ENCODE peak calls at places on chromosome 1, in nine cellular contexts. One of them, this sample, is unnamed. For H3K36me3, the result is how much of the 10 kb centered on the place peaks cover.

GRCh38 chr1:229942508-229942907 is 124.5 kb upstream of the GALNT2 start:
- DNase-seq in breast epithelium: no peak
- DNase-seq in Peyer's patch: no peak
- DNase-seq in DND-41: no peak
- DNase-seq in CD8-positive, alpha-beta T cell: no peak
- DNase-seq in left ventricle myocardium inferior: no peak
- DNase-seq in ovary: no peak
- DNase-seq in mammary epithelial cell: no peak
- DNase-seq in MM.1S: no peak
- DNase-seq in this sample: peak

GRCh38 chr1:20187813-20188454 is 1.6 kb upstream of the PLA2G2C start:
- DNase-seq in breast epithelium: no peak
- DNase-seq in Peyer's patch: no peak
- DNase-seq in DND-41: no peak
- DNase-seq in CD8-positive, alpha-beta T cell: no peak
- DNase-seq in left ventricle myocardium inferior: no peak
- DNase-seq in ovary: no peak
- DNase-seq in mammary epithelial cell: no peak
- DNase-seq in MM.1S: no peak
- DNase-seq in this sample: no peak

GRCh38 chr1:186404454-186405051 is 28.9 kb downstream of the ODR4 start:
- DNase-seq in breast epithelium: no peak
- DNase-seq in Peyer's patch: no peak
- DNase-seq in DND-41: no peak
- DNase-seq in CD8-positive, alpha-beta T cell: no peak
- DNase-seq in left ventricle myocardium inferior: no peak
- DNase-seq in ovary: no peak
- DNase-seq in mammary epithelial cell: peak
- DNase-seq in MM.1S: peak
- DNase-seq in this sample: no peak

GRCh38 chr1:118783095-118783758 is 204.9 kb downstream of the TBX15 start:
- DNase-seq in breast epithelium: no peak
- DNase-seq in Peyer's patch: no peak
- DNase-seq in DND-41: no peak
- DNase-seq in CD8-positive, alpha-beta T cell: no peak
- DNase-seq in left ventricle myocardium inferior: no peak
- DNase-seq in ovary: no peak
- DNase-seq in mammary epithelial cell: no peak
- DNase-seq in MM.1S: no peak
- DNase-seq in this sample: no peak

GRCh38 chr1:99645699-99646531 is at the start of gene PALMD:
- DNase-seq in breast epithelium: peak
- DNase-seq in Peyer's patch: no peak
- DNase-seq in DND-41: no peak
- DNase-seq in CD8-positive, alpha-beta T cell: no peak
- DNase-seq in left ventricle myocardium inferior: peak
- DNase-seq in ovary: peak
- DNase-seq in mammary epithelial cell: peak
- DNase-seq in MM.1S: no peak
- DNase-seq in this sample: peak

GRCh38 chr1:155177918-155178281 is 4.3 kb downstream of the TRIM46 start:
- DNase-seq in breast epithelium: peak
- DNase-seq in Peyer's patch: peak
- DNase-seq in DND-41: no peak
- DNase-seq in CD8-positive, alpha-beta T cell: no peak
- DNase-seq in left ventricle myocardium inferior: no peak
- DNase-seq in ovary: peak
- DNase-seq in mammary epithelial cell: no peak
- DNase-seq in MM.1S: no peak
- DNase-seq in this sample: no peak

GRCh38 chr1:235739631-235740030 is 90.0 kb upstream of the GNG4 start:
- DNase-seq in breast epithelium: no peak
- DNase-seq in Peyer's patch: no peak
- DNase-seq in DND-41: no peak
- DNase-seq in CD8-positive, alpha-beta T cell: no peak
- DNase-seq in left ventricle myocardium inferior: no peak
- DNase-seq in ovary: no peak
- DNase-seq in mammary epithelial cell: no peak
- DNase-seq in MM.1S: no peak
- DNase-seq in this sample: no peak

GRCh38 chr1:8631163-8631562 is 186.3 kb downstream of the RERE start:
- DNase-seq in breast epithelium: no peak
- DNase-seq in Peyer's patch: no peak
- DNase-seq in DND-41: no peak
- DNase-seq in CD8-positive, alpha-beta T cell: no peak
- DNase-seq in left ventricle myocardium inferior: no peak
- DNase-seq in ovary: no peak
- DNase-seq in mammary epithelial cell: no peak
- DNase-seq in MM.1S: no peak
- DNase-seq in this sample: no peak

GRCh38 chr1:153233448-153233847 is 16.1 kb downstream of the PRR9 start:
- DNase-seq in breast epithelium: no peak
- DNase-seq in Peyer's patch: no peak
- DNase-seq in DND-41: no peak
- DNase-seq in CD8-positive, alpha-beta T cell: no peak
- DNase-seq in left ventricle myocardium inferior: no peak
- DNase-seq in ovary: no peak
- DNase-seq in mammary epithelial cell: no peak
- DNase-seq in MM.1S: peak
- DNase-seq in this sample: no peak

GRCh38 chr1:151716771-151717631 is at the start of gene CELF3:
- DNase-seq in breast epithelium: no peak
- DNase-seq in Peyer's patch: no peak
- DNase-seq in DND-41: peak
- DNase-seq in CD8-positive, alpha-beta T cell: peak
- DNase-seq in left ventricle myocardium inferior: no peak
- DNase-seq in ovary: no peak
- DNase-seq in mammary epithelial cell: no peak
- DNase-seq in MM.1S: peak
- DNase-seq in this sample: peak

GRCh38 chr1:224641030-224641429 is 24.9 kb downstream of the CNIH3 start:
- DNase-seq in breast epithelium: no peak
- DNase-seq in Peyer's patch: no peak
- DNase-seq in DND-41: no peak
- DNase-seq in CD8-positive, alpha-beta T cell: no peak
- DNase-seq in left ventricle myocardium inferior: no peak
- DNase-seq in ovary: no peak
- DNase-seq in mammary epithelial cell: no peak
- DNase-seq in MM.1S: peak
- DNase-seq in this sample: peak

GRCh38 chr1:37423810-37424209 is 50.6 kb upstream of the ZC3H12A start:
- DNase-seq in breast epithelium: no peak
- DNase-seq in Peyer's patch: no peak
- DNase-seq in DND-41: no peak
- DNase-seq in CD8-positive, alpha-beta T cell: no peak
- DNase-seq in left ventricle myocardium inferior: no peak
- DNase-seq in ovary: no peak
- DNase-seq in mammary epithelial cell: no peak
- DNase-seq in MM.1S: peak
- DNase-seq in this sample: no peak

GRCh38 chr1:51690285-51690961 is 73.5 kb downstream of the OSBPL9 start:
- DNase-seq in breast epithelium: no peak
- DNase-seq in Peyer's patch: no peak
- DNase-seq in DND-41: no peak
- DNase-seq in CD8-positive, alpha-beta T cell: no peak
- DNase-seq in left ventricle myocardium inferior: no peak
- DNase-seq in ovary: no peak
- DNase-seq in mammary epithelial cell: peak
- DNase-seq in MM.1S: no peak
- DNase-seq in this sample: no peak

GRCh38 chr1:39301606-39302005 is 97.1 kb downstream of the MACF1 start:
- DNase-seq in breast epithelium: no peak
- DNase-seq in Peyer's patch: no peak
- DNase-seq in DND-41: no peak
- DNase-seq in CD8-positive, alpha-beta T cell: no peak
- DNase-seq in left ventricle myocardium inferior: no peak
- DNase-seq in ovary: no peak
- DNase-seq in mammary epithelial cell: no peak
- DNase-seq in MM.1S: no peak
- DNase-seq in this sample: no peak

GRCh38 chr1:45033356-45033755 is 21.3 kb downstream of the UROD start:
- DNase-seq in breast epithelium: no peak
- DNase-seq in Peyer's patch: no peak
- DNase-seq in DND-41: no peak
- DNase-seq in CD8-positive, alpha-beta T cell: no peak
- DNase-seq in left ventricle myocardium inferior: no peak
- DNase-seq in ovary: no peak
- DNase-seq in mammary epithelial cell: no peak
- DNase-seq in MM.1S: peak
- DNase-seq in this sample: no peak
- H3K36me3 ChIP-seq in breast epithelium: under half
- H3K36me3 ChIP-seq in Peyer's patch: under half
- H3K36me3 ChIP-seq in DND-41: under half
- H3K36me3 ChIP-seq in CD8-positive, alpha-beta T cell: under half
- H3K36me3 ChIP-seq in left ventricle myocardium inferior: under half
- H3K36me3 ChIP-seq in ovary: under half
- H3K36me3 ChIP-seq in mammary epithelial cell: under half
- H3K36me3 ChIP-seq in MM.1S: under half
- H3K36me3 ChIP-seq in this sample: under half

GRCh38 chr1:149915429-149916192 is 2.0 kb downstream of the SV2A start:
- DNase-seq in breast epithelium: no peak
- DNase-seq in Peyer's patch: no peak
- DNase-seq in DND-41: peak
- DNase-seq in CD8-positive, alpha-beta T cell: no peak
- DNase-seq in left ventricle myocardium inferior: no peak
- DNase-seq in ovary: no peak
- DNase-seq in mammary epithelial cell: no peak
- DNase-seq in MM.1S: no peak
- DNase-seq in this sample: no peak
- H3K4me3 ChIP-seq in breast epithelium: no peak
- H3K4me3 ChIP-seq in Peyer's patch: no peak
- H3K4me3 ChIP-seq in DND-41: peak
- H3K4me3 ChIP-seq in CD8-positive, alpha-beta T cell: no peak
- H3K4me3 ChIP-seq in left ventricle myocardium inferior: no peak
- H3K4me3 ChIP-seq in ovary: no peak
- H3K4me3 ChIP-seq in mammary epithelial cell: no peak
- H3K4me3 ChIP-seq in MM.1S: no peak
- H3K4me3 ChIP-seq in this sample: no peak

DNA sequence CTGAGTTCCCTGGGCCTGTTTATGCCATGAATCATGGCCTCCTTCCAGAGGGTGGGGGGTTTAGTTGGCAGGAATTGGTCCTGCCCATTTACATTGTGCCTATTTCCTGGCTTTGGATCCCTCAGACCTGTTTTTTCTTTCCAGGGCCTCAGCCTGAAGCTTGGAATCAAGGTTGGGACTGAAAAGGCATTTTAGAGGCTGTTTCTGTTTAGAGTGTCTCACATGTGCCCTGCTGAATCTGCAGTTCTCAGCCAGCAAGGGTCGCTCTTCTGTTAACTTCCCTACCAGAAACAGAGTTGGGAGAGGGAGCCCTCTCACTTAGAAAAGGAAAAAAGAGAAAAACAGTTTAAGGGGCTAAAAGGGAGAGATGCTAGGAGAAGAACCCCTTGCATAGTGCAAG is 191.1 kb downstream of the PTPRC start:
- DNase-seq in breast epithelium: no peak
- DNase-seq in Peyer's patch: no peak
- DNase-seq in DND-41: no peak
- DNase-seq in CD8-positive, alpha-beta T cell: no peak
- DNase-seq in left ventricle myocardium inferior: no peak
- DNase-seq in ovary: no peak
- DNase-seq in mammary epithelial cell: no peak
- DNase-seq in MM.1S: no peak
- DNase-seq in this sample: no peak
- TF ChIP-seq CTCF in breast epithelium: no peak
- TF ChIP-seq CTCF in Peyer's patch: no peak
- TF ChIP-seq CTCF in DND-41: peak
- TF ChIP-seq CTCF in CD8-positive, alpha-beta T cell: no peak
- TF ChIP-seq CTCF in left ventricle myocardium inferior: no peak
- TF ChIP-seq CTCF in ovary: no peak
- TF ChIP-seq CTCF in mammary epithelial cell: no peak
- TF ChIP-seq CTCF in MM.1S: no peak
- TF ChIP-seq CTCF in this sample: no peak

GRCh38 chr1:103180660-103181059 is 72.3 kb upstream of the COL11A1 start:
- DNase-seq in breast epithelium: no peak
- DNase-seq in Peyer's patch: no peak
- DNase-seq in DND-41: no peak
- DNase-seq in CD8-positive, alpha-beta T cell: no peak
- DNase-seq in left ventricle myocardium inferior: no peak
- DNase-seq in ovary: no peak
- DNase-seq in mammary epithelial cell: peak
- DNase-seq in MM.1S: no peak
- DNase-seq in this sample: no peak
- H3K36me3 ChIP-seq in breast epithelium: under half
- H3K36me3 ChIP-seq in Peyer's patch: under half
- H3K36me3 ChIP-seq in DND-41: under half
- H3K36me3 ChIP-seq in CD8-positive, alpha-beta T cell: under half
- H3K36me3 ChIP-seq in left ventricle myocardium inferior: under half
- H3K36me3 ChIP-seq in ovary: under half
- H3K36me3 ChIP-seq in mammary epithelial cell: under half
- H3K36me3 ChIP-seq in MM.1S: under half
- H3K36me3 ChIP-seq in this sample: under half

DNA sequence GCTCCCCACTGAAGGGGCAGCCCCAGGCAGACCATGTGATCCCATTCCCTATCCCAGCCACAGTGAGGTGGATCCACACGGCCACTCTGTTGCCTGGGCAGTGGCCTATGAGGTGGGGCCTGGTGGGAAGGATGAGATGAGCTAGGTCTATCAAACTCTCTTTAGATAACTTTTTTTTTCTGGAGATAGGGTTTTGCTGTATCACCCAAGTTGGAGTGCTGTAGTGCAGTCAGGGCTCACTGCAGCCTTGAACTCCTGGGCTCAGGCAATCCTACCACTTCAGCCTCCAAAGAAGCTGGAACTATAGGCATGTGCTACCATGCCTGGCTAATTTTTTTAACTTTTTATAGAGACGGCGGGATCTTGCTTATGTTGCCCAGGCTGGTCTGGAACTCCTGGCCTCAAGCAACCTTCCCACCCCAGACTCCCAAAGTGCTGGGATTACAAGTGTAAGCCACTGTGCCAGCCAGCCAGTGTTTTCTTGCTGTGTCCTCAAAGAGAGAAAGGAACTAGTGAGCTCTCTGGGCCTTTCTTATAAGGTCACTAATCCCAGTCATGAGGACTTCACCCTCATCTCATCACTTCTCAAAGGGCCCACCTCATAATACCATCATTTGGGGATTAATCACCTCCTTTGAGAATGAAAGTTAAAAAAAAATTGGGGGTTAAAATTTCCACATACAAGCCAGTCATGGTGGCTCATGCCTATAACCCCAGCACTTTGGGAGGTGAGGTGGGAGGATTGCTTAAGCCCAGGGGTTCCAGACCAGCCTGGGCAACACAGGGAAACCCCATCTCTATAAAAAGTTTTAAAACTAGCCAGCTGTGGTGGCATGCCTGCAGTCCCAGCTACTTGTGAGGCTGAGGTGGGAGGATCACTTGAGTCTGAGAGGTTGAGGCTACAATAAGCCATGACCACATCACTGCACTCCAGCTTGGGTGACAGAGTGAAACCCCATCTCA is 36.6 kb downstream of the H3-3A start:
- DNase-seq in breast epithelium: no peak
- DNase-seq in Peyer's patch: peak
- DNase-seq in DND-41: no peak
- DNase-seq in CD8-positive, alpha-beta T cell: no peak
- DNase-seq in left ventricle myocardium inferior: no peak
- DNase-seq in ovary: no peak
- DNase-seq in mammary epithelial cell: peak
- DNase-seq in MM.1S: peak
- DNase-seq in this sample: no peak
- H3K4me3 ChIP-seq in breast epithelium: no peak
- H3K4me3 ChIP-seq in Peyer's patch: no peak
- H3K4me3 ChIP-seq in DND-41: no peak
- H3K4me3 ChIP-seq in CD8-positive, alpha-beta T cell: no peak
- H3K4me3 ChIP-seq in left ventricle myocardium inferior: no peak
- H3K4me3 ChIP-seq in ovary: no peak
- H3K4me3 ChIP-seq in mammary epithelial cell: no peak
- H3K4me3 ChIP-seq in MM.1S: no peak
- H3K4me3 ChIP-seq in this sample: no peak